ENCODE peak calls at places on chromosomes 16 and 17, in four cellular contexts. One of them, this sample, is unnamed.

GRCh38 chr16:16004314-16004749 is 54.9 kb downstream of the ABCC1 start:
- DNase-seq in Right ventricle myocardium superior: no peak
- DNase-seq in SW 1271: peak; percentile 54
- DNase-seq in PC-9: no peak
- DNase-seq in this sample: no peak

GRCh38 chr16:87921236-87921773 is 15.0 kb downstream of the CA5A start:
- DNase-seq in PC-9: no peak
- DNase-seq in Right ventricle myocardium superior: no peak
- DNase-seq in SW 1271: no peak
- DNase-seq in this sample: no peak

GRCh38 chr16:82832861-82833260 is 206.1 kb downstream of the CDH13 start:
- DNase-seq in PC-9: no peak
- DNase-seq in Right ventricle myocardium superior: no peak
- DNase-seq in SW 1271: no peak
- DNase-seq in this sample: no peak

GRCh38 chr17:6096201-6097004 is 26.2 kb downstream of the WSCD1 start:
- DNase-seq in SW 1271: no peak
- DNase-seq in PC-9: no peak
- DNase-seq in Right ventricle myocardium superior: no peak
- DNase-seq in this sample: no peak

GRCh38 chr16:17476414-17477259 is 5.9 kb upstream of the XYLT1 start:
- DNase-seq in PC-9: peak; percentile 27
- DNase-seq in Right ventricle myocardium superior: no peak
- DNase-seq in SW 1271: peak; percentile 39
- DNase-seq in this sample: peak; percentile 43

GRCh38 chr17:80455328-80455710 is 21.1 kb downstream of the NPTX1 start:
- DNase-seq in Right ventricle myocardium superior: no peak
- DNase-seq in PC-9: peak; percentile 61
- DNase-seq in SW 1271: peak; percentile 50
- DNase-seq in this sample: no peak

GRCh38 chr17:72726936-72727335 is 365.6 kb downstream of the SLC39A11 start:
- DNase-seq in SW 1271: no peak
- DNase-seq in PC-9: no peak
- DNase-seq in Right ventricle myocardium superior: no peak
- DNase-seq in this sample: peak; percentile 39

GRCh38 chr17:58693751-58694150 is 1.3 kb downstream of the RAD51C start:
- DNase-seq in PC-9: no peak
- DNase-seq in Right ventricle myocardium superior: no peak
- DNase-seq in SW 1271: no peak
- DNase-seq in this sample: no peak

GRCh38 chr16:81482329-81483063 is 37.9 kb downstream of the CMIP start:
- DNase-seq in Right ventricle myocardium superior: no peak
- DNase-seq in PC-9: no peak
- DNase-seq in SW 1271: no peak
- DNase-seq in this sample: no peak

GRCh38 chr16:16018705-16019104 is 69.3 kb downstream of the ABCC1 start:
- DNase-seq in SW 1271: no peak
- DNase-seq in PC-9: no peak
- DNase-seq in Right ventricle myocardium superior: no peak
- DNase-seq in this sample: no peak

GRCh38 chr16:87689956-87690465 is 75.8 kb downstream of the KLHDC4 start:
- DNase-seq in SW 1271: no peak
- DNase-seq in PC-9: no peak
- DNase-seq in Right ventricle myocardium superior: no peak
- DNase-seq in this sample: no peak

GRCh38 chr17:78558181-78558850 is 18.9 kb downstream of the DNAH17 start:
- DNase-seq in PC-9: no peak
- DNase-seq in Right ventricle myocardium superior: no peak
- DNase-seq in SW 1271: no peak
- DNase-seq in this sample: no peak

GRCh38 chr17:42673885-42674754 is 2.7 kb downstream of the PLEKHH3 start:
- DNase-seq in SW 1271: peak; percentile 28
- DNase-seq in Right ventricle myocardium superior: peak; percentile 81
- DNase-seq in PC-9: no peak
- DNase-seq in this sample: no peak

GRCh38 chr17:70169707-70170597 is 620 bp downstream of the KCNJ2 start:
- DNase-seq in PC-9: no peak
- DNase-seq in Right ventricle myocardium superior: no peak
- DNase-seq in SW 1271: peak; percentile 27
- DNase-seq in this sample: no peak

GRCh38 chr16:48829361-48829760 is 219.4 kb upstream of the N4BP1 start:
- DNase-seq in PC-9: no peak
- DNase-seq in SW 1271: no peak
- DNase-seq in Right ventricle myocardium superior: no peak
- DNase-seq in this sample: no peak

GRCh38 chr17:37493249-37494027 is 3.7 kb downstream of the DUSP14 start:
- DNase-seq in Right ventricle myocardium superior: no peak
- DNase-seq in SW 1271: peak; percentile 31
- DNase-seq in PC-9: peak; percentile 7
- DNase-seq in this sample: no peak

GRCh38 chr16:57574086-57574485 is 31.6 kb downstream of the ADGRG5 start:
- DNase-seq in Right ventricle myocardium superior: no peak
- DNase-seq in PC-9: no peak
- DNase-seq in SW 1271: no peak
- DNase-seq in this sample: no peak

GRCh38 chr16:30394603-30395154 is 541 bp upstream of the ZNF48 start:
- DNase-seq in Right ventricle myocardium superior: no peak
- DNase-seq in PC-9: no peak
- DNase-seq in SW 1271: no peak
- DNase-seq in this sample: no peak

This sample was measured in CD4-positive, alpha-beta T cell.